ENCODE peak calls at places on chromosomes 11 and 22, in five cellular contexts. N, Q, D, O and R are unnamed samples.

GRCh38 chr11:95512177-95512576 is 277.4 kb downstream of the FAM76B start:
- DNase-seq in N (peak), Q (no peak), D (peak), O (no peak), R (no peak)

GRCh38 chr11:12868315-12869073 is 140.6 kb upstream of the RASSF10 start:
- DNase-seq in N (peak), Q (no peak), D (peak), O (no peak), R (no peak)

GRCh38 chr11:100550910-100551309 is 136.2 kb upstream of the ARHGAP42 start:
- DNase-seq in N (no peak), Q (no peak), D (no peak), O (no peak), R (no peak)

GRCh38 chr11:17778956-17779860 is 44.6 kb downstream of the KCNC1 start:
- DNase-seq in N (no peak), Q (no peak), D (no peak), O (no peak), R (no peak)

GRCh38 chr22:47213571-47214230 is 451.3 kb downstream of the TBC1D22A start:
- DNase-seq in N (peak), Q (no peak), D (no peak), O (no peak), R (peak)

GRCh38 chr11:114896594-114896993 is 218.3 kb downstream of the NXPE2 start:
- DNase-seq in N (no peak), Q (no peak), D (no peak), O (no peak), R (no peak)

GRCh38 chr11:69588270-69588669 is 52.7 kb upstream of the CCND1 start:
- DNase-seq in N (peak), Q (no peak), D (peak), O (no peak), R (peak)

GRCh38 chr22:27672721-27673387 is 128.7 kb downstream of the MN1 start:
- DNase-seq in N (no peak), Q (no peak), D (no peak), O (no peak), R (no peak)

GRCh38 chr11:126308271-126308671 is 4.4 kb downstream of the DCPS start:
- DNase-seq in N (no peak), Q (no peak), D (no peak), O (no peak), R (no peak)

GRCh38 chr22:41256254-41256897 is 15.6 kb upstream of the CHADL start:
- DNase-seq in N (peak), Q (no peak), D (peak), O (no peak), R (no peak)

GRCh38 chr11:94768602-94769511 is 701 bp downstream of the AMOTL1 start:
- DNase-seq in N (peak), Q (no peak), D (no peak), O (peak), R (peak)

GRCh38 chr11:68997124-68997994 is 15.7 kb downstream of the MRGPRF start:
- DNase-seq in N (no peak), Q (no peak), D (no peak), O (peak), R (no peak)

GRCh38 chr22:40768187-40768586 is 51.0 kb downstream of the SLC25A17 start:
- DNase-seq in N (no peak), Q (no peak), D (no peak), O (no peak), R (no peak)

GRCh38 chr11:86118201-86118600 is 49.3 kb upstream of the PICALM start:
- DNase-seq in N (no peak), Q (no peak), D (no peak), O (no peak), R (no peak)

GRCh38 chr11:88151866-88152265 is 23.4 kb downstream of the RAB38 start:
- DNase-seq in N (no peak), Q (no peak), D (no peak), O (no peak), R (no peak)

GRCh38 chr11:83680351-83680750 is 394.2 kb upstream of the CCDC90B start:
- DNase-seq in N (no peak), Q (no peak), D (no peak), O (no peak), R (no peak)

GRCh38 chr11:123742334-123742733 is 874 bp upstream of the ZNF202 start:
- DNase-seq in N (no peak), Q (no peak), D (no peak), O (no peak), R (no peak)

GRCh38 chr11:536841-537621 is at the start of gene LRRC56:
- DNase-seq in N (peak), Q (peak), D (peak), O (peak), R (peak)

GRCh38 chr22:38567531-38568245 is 2.3 kb downstream of the DMC1 start:
- DNase-seq in N (no peak), Q (no peak), D (peak), O (no peak), R (no peak)

GRCh38 chr11:130211144-130211543 is 51.6 kb downstream of the ST14 start:
- DNase-seq in N (no peak), Q (no peak), D (no peak), O (no peak), R (no peak)

GRCh38 chr22:38262051-38262795 is 10.6 kb downstream of the TMEM184B start:
- DNase-seq in N (peak), Q (no peak), D (peak), O (peak), R (peak)

GRCh38 chr22:37905534-37906363 is at the start of gene MICALL1:
- DNase-seq in N (peak), Q (no peak), D (peak), O (peak), R (peak)

GRCh38 chr11:118996926-118997626 is 862 bp upstream of the CENATAC start:
- DNase-seq in N (no peak), Q (no peak), D (no peak), O (no peak), R (peak)

GRCh38 chr11:10514713-10515112 is 26.3 kb downstream of the RNF141 start:
- DNase-seq in N (peak), Q (no peak), D (no peak), O (no peak), R (no peak)
- H3K4me3 ChIP-seq in N (no peak), Q (no peak), D (no peak), O (no peak), R (no peak)

GRCh38 chr11:97610000-97610399 is 1220.2 kb downstream of the JRKL start:
- DNase-seq in N (peak), Q (no peak), D (no peak), O (no peak), R (no peak)
- TF ChIP-seq CTCF in N (peak), Q (no peak), D (no peak), O (no peak), R (no peak)

DNA sequence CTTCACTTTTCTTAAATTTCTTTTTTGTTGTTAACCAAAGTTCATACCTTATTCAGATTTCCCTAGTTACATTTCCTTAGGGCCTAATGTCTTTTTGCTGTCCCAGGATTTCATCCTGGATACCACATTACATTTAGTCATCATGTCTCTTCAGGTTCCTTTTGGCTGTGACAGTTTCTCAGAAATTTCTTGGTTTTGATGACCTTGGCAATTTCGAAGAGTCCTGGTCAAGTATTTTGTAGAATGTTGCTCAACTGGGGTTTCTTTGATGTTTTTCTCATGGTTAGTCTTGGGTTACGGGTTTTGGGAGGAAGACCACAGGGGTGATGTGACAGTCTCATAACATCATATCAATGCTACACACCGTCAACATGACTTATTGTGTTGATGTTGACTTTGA is 39.8 kb upstream of the FDX1 start:
- DNase-seq in N (no peak), Q (no peak), D (no peak), O (no peak), R (no peak)
- H3K4me3 ChIP-seq in N (no peak), Q (no peak), D (no peak), O (no peak), R (no peak)

DNA sequence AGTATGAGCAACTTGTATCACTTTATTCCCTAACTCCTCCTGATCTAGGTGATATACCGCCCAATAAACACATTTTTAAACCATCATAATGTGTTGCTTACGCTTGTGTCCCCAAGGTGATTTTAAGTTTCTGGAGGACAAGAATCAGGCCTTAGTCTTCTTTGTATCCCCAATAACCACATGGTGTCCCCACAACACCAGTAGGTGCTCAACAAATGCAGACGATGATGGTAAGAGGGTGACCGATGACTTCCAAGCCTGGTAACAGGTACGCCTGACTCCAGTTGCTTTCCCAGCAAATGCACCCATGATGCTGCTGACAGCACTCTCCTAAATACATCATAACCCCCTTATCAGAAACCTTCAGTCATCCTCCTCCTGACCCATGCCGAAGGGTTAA is 64.2 kb downstream of the EFCAB6 start:
- DNase-seq in N (no peak), Q (no peak), D (peak), O (no peak), R (no peak)
- TF ChIP-seq CTCF in N (no peak), Q (no peak), D (no peak), O (no peak), R (no peak)